ENCODE peak calls at places on chromosomes 4 and X, in four cellular contexts. One of them, this sample, is unnamed.

GRCh38 chr4:145937990-145938611 is 522 bp downstream of the ZNF827 start:
- DNase-seq in adipocyte: peak
- DNase-seq in NT2/D1: peak
- DNase-seq in CD4-positive, alpha-beta memory T cell: peak
- DNase-seq in this sample: no peak

GRCh38 chr4:102338405-102338804 is 6.9 kb downstream of the SLC39A8 start:
- DNase-seq in CD4-positive, alpha-beta memory T cell: no peak
- DNase-seq in NT2/D1: no peak
- DNase-seq in adipocyte: no peak
- DNase-seq in this sample: no peak

GRCh38 chr4:7989654-7990053 is 50.0 kb upstream of the AFAP1 start:
- DNase-seq in CD4-positive, alpha-beta memory T cell: no peak
- DNase-seq in NT2/D1: no peak
- DNase-seq in adipocyte: no peak
- DNase-seq in this sample: no peak

GRCh38 chr4:142567199-142567598 is 278.9 kb downstream of the INPP4B start:
- DNase-seq in CD4-positive, alpha-beta memory T cell: peak
- DNase-seq in NT2/D1: no peak
- DNase-seq in adipocyte: no peak
- DNase-seq in this sample: no peak

GRCh38 chrX:118884552-118885138 is 61.0 kb downstream of the ZCCHC12 start:
- DNase-seq in NT2/D1: no peak
- DNase-seq in adipocyte: no peak
- DNase-seq in CD4-positive, alpha-beta memory T cell: no peak
- DNase-seq in this sample: no peak

GRCh38 chr4:3745886-3746656 is 20.1 kb upstream of the ADRA2C start:
- DNase-seq in CD4-positive, alpha-beta memory T cell: no peak
- DNase-seq in adipocyte: no peak
- DNase-seq in NT2/D1: no peak
- DNase-seq in this sample: no peak

GRCh38 chr4:91758487-91758886 is 545.3 kb upstream of the GRID2 start:
- DNase-seq in NT2/D1: no peak
- DNase-seq in CD4-positive, alpha-beta memory T cell: no peak
- DNase-seq in adipocyte: peak
- DNase-seq in this sample: peak

GRCh38 chrX:672931-673330 is 42.3 kb downstream of the SHOX start:
- DNase-seq in adipocyte: no peak
- DNase-seq in NT2/D1: no peak
- DNase-seq in CD4-positive, alpha-beta memory T cell: no peak
- DNase-seq in this sample: no peak

GRCh38 chrX:154516655-154517100 is 646 bp upstream of the FAM3A start:
- DNase-seq in NT2/D1: no peak
- DNase-seq in CD4-positive, alpha-beta memory T cell: no peak
- DNase-seq in adipocyte: peak
- DNase-seq in this sample: no peak

GRCh38 chr4:164482788-164483187 is 271.1 kb upstream of the SMIM31 start:
- DNase-seq in NT2/D1: no peak
- DNase-seq in CD4-positive, alpha-beta memory T cell: no peak
- DNase-seq in adipocyte: no peak
- DNase-seq in this sample: no peak

GRCh38 chr4:163548481-163549243 is 54.2 kb downstream of the TMA16 start:
- DNase-seq in NT2/D1: no peak
- DNase-seq in CD4-positive, alpha-beta memory T cell: peak
- DNase-seq in adipocyte: peak
- DNase-seq in this sample: peak

GRCh38 chr4:17646693-17647092 is 32.3 kb downstream of the MED28 start:
- DNase-seq in NT2/D1: no peak
- DNase-seq in adipocyte: no peak
- DNase-seq in CD4-positive, alpha-beta memory T cell: no peak
- DNase-seq in this sample: no peak

GRCh38 chrX:103730746-103731508 is 20.2 kb downstream of the TMEM31 start:
- DNase-seq in CD4-positive, alpha-beta memory T cell: no peak
- DNase-seq in NT2/D1: no peak
- DNase-seq in adipocyte: peak
- DNase-seq in this sample: peak

GRCh38 chrX:4935846-4936245 is 1222.4 kb upstream of the PRKX start:
- DNase-seq in adipocyte: no peak
- DNase-seq in NT2/D1: no peak
- DNase-seq in CD4-positive, alpha-beta memory T cell: no peak
- DNase-seq in this sample: no peak

GRCh38 chr4:176964116-176964691 is 171.5 kb upstream of the VEGFC start:
- DNase-seq in adipocyte: no peak
- DNase-seq in CD4-positive, alpha-beta memory T cell: no peak
- DNase-seq in NT2/D1: no peak
- DNase-seq in this sample: no peak

GRCh38 chrX:288561-288991 is 7.4 kb downstream of the PLCXD1 start:
- DNase-seq in adipocyte: no peak
- DNase-seq in CD4-positive, alpha-beta memory T cell: no peak
- DNase-seq in NT2/D1: no peak
- DNase-seq in this sample: no peak

GRCh38 chrX:154043003-154043402 is 23.3 kb upstream of the IRAK1 start:
- DNase-seq in CD4-positive, alpha-beta memory T cell: no peak
- DNase-seq in adipocyte: peak
- DNase-seq in NT2/D1: no peak
- DNase-seq in this sample: peak

GRCh38 chrX:11588097-11588496 is 77.6 kb downstream of the ARHGAP6 start:
- DNase-seq in CD4-positive, alpha-beta memory T cell: no peak
- DNase-seq in NT2/D1: no peak
- DNase-seq in adipocyte: peak
- DNase-seq in this sample: no peak

GRCh38 chrX:16946971-16947562 is 609 bp downstream of the REPS2 start:
- DNase-seq in CD4-positive, alpha-beta memory T cell: peak
- DNase-seq in adipocyte: no peak
- DNase-seq in NT2/D1: no peak
- DNase-seq in this sample: no peak

GRCh38 chrX:1434871-1435240 is 17.9 kb downstream of the ASMTL start:
- DNase-seq in NT2/D1: no peak
- DNase-seq in CD4-positive, alpha-beta memory T cell: no peak
- DNase-seq in adipocyte: no peak
- DNase-seq in this sample: no peak

GRCh38 chrX:40088299-40088625 is 9.5 kb downstream of the BCOR start:
- DNase-seq in NT2/D1: no peak
- DNase-seq in adipocyte: no peak
- DNase-seq in CD4-positive, alpha-beta memory T cell: no peak
- DNase-seq in this sample: no peak

GRCh38 chrX:40090961-40091360 is 6.8 kb downstream of the BCOR start:
- DNase-seq in NT2/D1: no peak
- DNase-seq in CD4-positive, alpha-beta memory T cell: no peak
- DNase-seq in adipocyte: no peak
- DNase-seq in this sample: no peak

GRCh38 chrX:40091691-40092421 is 5.9 kb downstream of the BCOR start:
- DNase-seq in NT2/D1: no peak
- DNase-seq in adipocyte: no peak
- DNase-seq in CD4-positive, alpha-beta memory T cell: no peak
- DNase-seq in this sample: no peak

GRCh38 chrX:40088803-40089540 is 8.8 kb downstream of the BCOR start:
- DNase-seq in CD4-positive, alpha-beta memory T cell: no peak
- DNase-seq in NT2/D1: no peak
- DNase-seq in adipocyte: no peak
- DNase-seq in this sample: no peak

DNA sequence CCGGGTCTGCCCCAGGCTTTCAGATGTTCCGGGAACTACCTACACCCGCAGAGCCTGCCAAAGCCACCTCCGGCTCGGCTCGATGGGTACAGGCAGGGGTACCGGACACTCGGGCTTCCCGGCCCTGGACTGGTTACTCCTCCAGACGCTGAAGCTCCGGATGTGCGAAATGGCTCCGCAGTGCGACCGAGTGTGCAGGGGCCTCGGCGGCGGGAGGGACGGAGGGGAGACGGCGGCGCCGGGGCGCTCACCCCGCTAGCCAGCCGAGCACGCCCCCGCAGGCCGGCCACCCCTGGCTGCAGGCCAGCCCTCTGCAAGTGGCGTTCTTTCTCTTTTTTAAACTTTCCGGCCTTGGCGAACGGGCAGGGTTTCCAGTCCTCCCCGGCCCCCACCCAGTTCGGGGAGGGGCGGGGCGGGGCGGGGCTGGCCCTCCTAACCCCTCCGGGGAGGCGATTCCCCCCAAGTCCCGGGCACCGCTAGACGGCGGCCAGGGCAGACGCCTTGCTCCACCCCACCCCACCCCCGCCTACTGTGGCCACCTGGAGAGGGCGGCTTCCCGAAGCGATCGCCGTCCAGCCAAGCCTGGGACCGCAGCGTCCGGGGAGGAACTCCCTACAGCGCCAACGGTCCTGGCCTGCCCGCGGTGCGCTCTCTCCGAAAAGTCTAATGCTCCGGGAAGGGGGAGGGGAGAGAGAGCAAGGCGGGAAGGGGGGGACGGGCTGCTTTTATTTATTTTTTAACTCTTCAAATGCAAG is 7.5 kb downstream of the BCOR start:
- DNase-seq in CD4-positive, alpha-beta memory T cell: no peak
- DNase-seq in adipocyte: no peak
- DNase-seq in NT2/D1: no peak
- DNase-seq in this sample: no peak
- H3K4me3 ChIP-seq in CD4-positive, alpha-beta memory T cell: no peak
- H3K4me3 ChIP-seq in adipocyte: peak
- H3K4me3 ChIP-seq in NT2/D1: peak
- H3K4me3 ChIP-seq in this sample: peak

GRCh38 chr4:147735413-147736301 is 3.8 kb downstream of the ARHGAP10 start:
- DNase-seq in adipocyte: peak
- DNase-seq in CD4-positive, alpha-beta memory T cell: no peak
- DNase-seq in NT2/D1: no peak
- DNase-seq in this sample: no peak
- H3K4me3 ChIP-seq in adipocyte: peak
- H3K4me3 ChIP-seq in CD4-positive, alpha-beta memory T cell: no peak
- H3K4me3 ChIP-seq in NT2/D1: no peak
- H3K4me3 ChIP-seq in this sample: no peak

GRCh38 chrX:127879585-127879984 is 172.6 kb downstream of the ACTRT1 start:
- DNase-seq in adipocyte: no peak
- DNase-seq in NT2/D1: no peak
- DNase-seq in CD4-positive, alpha-beta memory T cell: no peak
- DNase-seq in this sample: no peak

GRCh38 chrX:127888767-127889166 is 163.4 kb downstream of the ACTRT1 start:
- DNase-seq in NT2/D1: no peak
- DNase-seq in adipocyte: no peak
- DNase-seq in CD4-positive, alpha-beta memory T cell: no peak
- DNase-seq in this sample: no peak

DNA sequence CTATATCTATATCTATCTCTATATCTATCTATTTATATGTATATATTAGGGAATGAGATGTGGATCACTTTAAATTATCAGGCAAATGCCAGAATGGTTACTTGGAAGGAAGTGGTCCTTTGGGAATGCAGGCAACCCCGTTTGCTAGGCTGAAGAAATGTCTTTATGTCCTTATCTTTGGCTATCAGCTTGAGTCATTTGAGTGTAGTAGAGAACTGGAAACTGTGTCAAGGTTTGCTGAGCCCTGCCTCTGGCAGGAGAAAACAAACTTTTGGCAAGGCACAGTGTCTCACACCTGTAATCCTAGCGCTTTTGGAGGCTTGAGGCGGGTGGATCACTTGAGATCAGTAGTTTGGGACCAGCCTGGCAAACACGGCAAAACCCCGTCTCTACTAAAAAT is 167.3 kb downstream of the ACTRT1 start:
- DNase-seq in CD4-positive, alpha-beta memory T cell: no peak
- DNase-seq in NT2/D1: no peak
- DNase-seq in adipocyte: no peak
- DNase-seq in this sample: no peak
- H3K4me3 ChIP-seq in CD4-positive, alpha-beta memory T cell: no peak
- H3K4me3 ChIP-seq in NT2/D1: no peak
- H3K4me3 ChIP-seq in adipocyte: no peak
- H3K4me3 ChIP-seq in this sample: no peak

GRCh38 chr4:71584654-71585053 is 199.2 kb downstream of the GC start:
- DNase-seq in adipocyte: no peak
- DNase-seq in NT2/D1: no peak
- DNase-seq in CD4-positive, alpha-beta memory T cell: no peak
- DNase-seq in this sample: no peak
- H3K4me3 ChIP-seq in adipocyte: no peak
- H3K4me3 ChIP-seq in NT2/D1: no peak
- H3K4me3 ChIP-seq in CD4-positive, alpha-beta memory T cell: no peak
- H3K4me3 ChIP-seq in this sample: no peak

DNA sequence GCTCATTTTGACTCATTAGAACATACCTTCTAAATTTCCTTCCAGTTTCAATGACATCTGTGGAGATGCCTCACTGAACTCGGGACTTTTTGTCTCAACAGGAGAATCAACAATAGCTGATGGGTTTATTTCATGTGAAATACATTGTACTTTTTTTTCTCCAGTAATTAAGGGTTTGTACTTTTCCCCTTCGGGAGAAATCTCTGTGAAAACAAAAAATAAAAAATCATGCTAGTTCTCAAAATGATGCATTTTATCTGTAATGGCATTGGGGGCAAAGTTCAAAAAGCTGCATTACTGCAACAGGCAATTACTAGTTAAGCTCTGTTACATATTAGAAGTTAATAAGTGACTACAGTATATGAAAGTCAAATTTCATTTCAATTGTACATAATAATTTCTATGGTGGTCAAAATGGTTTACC is 167.3 kb upstream of the SH3RF1 start:
- DNase-seq in NT2/D1: no peak
- DNase-seq in adipocyte: no peak
- DNase-seq in CD4-positive, alpha-beta memory T cell: no peak
- DNase-seq in this sample: no peak
- H3K4me3 ChIP-seq in NT2/D1: no peak
- H3K4me3 ChIP-seq in adipocyte: no peak
- H3K4me3 ChIP-seq in CD4-positive, alpha-beta memory T cell: no peak
- H3K4me3 ChIP-seq in this sample: no peak

GRCh38 chr4:108619372-108620100 is 840 bp upstream of the RPL34 start:
- DNase-seq in NT2/D1: no peak
- DNase-seq in CD4-positive, alpha-beta memory T cell: peak
- DNase-seq in adipocyte: no peak
- DNase-seq in this sample: no peak
- H3K4me3 ChIP-seq in NT2/D1: peak
- H3K4me3 ChIP-seq in CD4-positive, alpha-beta memory T cell: peak
- H3K4me3 ChIP-seq in adipocyte: peak
- H3K4me3 ChIP-seq in this sample: peak

GRCh38 chr4:140427919-140428471 is 547 bp upstream of the CLGN start:
- DNase-seq in adipocyte: no peak
- DNase-seq in CD4-positive, alpha-beta memory T cell: no peak
- DNase-seq in NT2/D1: no peak
- DNase-seq in this sample: no peak
- H3K4me3 ChIP-seq in adipocyte: peak
- H3K4me3 ChIP-seq in CD4-positive, alpha-beta memory T cell: no peak
- H3K4me3 ChIP-seq in NT2/D1: peak
- H3K4me3 ChIP-seq in this sample: peak

GRCh38 chr4:766152-766515 is 59.8 kb downstream of the CPLX1 start:
- DNase-seq in CD4-positive, alpha-beta memory T cell: no peak
- DNase-seq in adipocyte: no peak
- DNase-seq in NT2/D1: no peak
- DNase-seq in this sample: no peak
- H3K4me3 ChIP-seq in CD4-positive, alpha-beta memory T cell: no peak
- H3K4me3 ChIP-seq in adipocyte: no peak
- H3K4me3 ChIP-seq in NT2/D1: no peak
- H3K4me3 ChIP-seq in this sample: no peak

This sample was measured in skeletal muscle cell.